ENCODE peak calls at places on chromosomes 7 and 10, in ten cellular contexts. Y is uterus, O is HCT116, L is left ventricle myocardium inferior, M is cardiac muscle cell, S is transverse colon, D is neural progenitor cell, C is thoracic aorta, V is A549, T is breast epithelium. J is an unnamed sample. For H3K9me3, the result is how much of the 10 kb centered on the place peaks cover.

GRCh38 chr7:36630112-36630650 is 94.1 kb downstream of the AOAH start:
- DNase-seq in Y (no peak), O (no peak), L (no peak), M (no peak), S (no peak), D (no peak), C (no peak), V (no peak), T (no peak), J (no peak)

GRCh38 chr7:50092579-50093411 is at the start of gene ZPBP:
- DNase-seq in Y (no peak), O (peak), L (peak), M (peak), S (no peak), D (peak), C (no peak), V (no peak), T (no peak), J (no peak)

GRCh38 chr7:92767427-92767826 is 68.9 kb downstream of the CDK6 start:
- DNase-seq in Y (no peak), O (no peak), L (no peak), M (peak), S (no peak), D (no peak), C (no peak), V (no peak), T (no peak), J (no peak)

GRCh38 chr10:74453151-74453550 is 302.1 kb downstream of the ADK start:
- DNase-seq in Y (no peak), O (no peak), L (no peak), M (no peak), S (no peak), D (no peak), C (no peak), V (no peak), T (no peak), J (no peak)

GRCh38 chr10:44859546-44860285 is 51.4 kb upstream of the TMEM72 start:
- DNase-seq in Y (no peak), O (no peak), L (no peak), M (no peak), S (no peak), D (no peak), C (no peak), V (no peak), T (no peak), J (no peak)

GRCh38 chr10:118300266-118300665 is 41.9 kb downstream of the FAM204A start:
- DNase-seq in Y (no peak), O (no peak), L (no peak), M (no peak), S (no peak), D (no peak), C (no peak), V (no peak), T (no peak), J (no peak)

GRCh38 chr10:44733743-44734488 is 177.2 kb upstream of the TMEM72 start:
- DNase-seq in Y (no peak), O (no peak), L (no peak), M (no peak), S (no peak), D (peak), C (no peak), V (no peak), T (no peak), J (no peak)

GRCh38 chr10:68406111-68406814 is 814 bp downstream of the RUFY2 start:
- DNase-seq in Y (no peak), O (no peak), L (peak), M (peak), S (peak), D (peak), C (no peak), V (peak), T (no peak), J (peak)

GRCh38 chr7:49660976-49661375 is 112.5 kb upstream of the VWC2 start:
- DNase-seq in Y (no peak), O (no peak), L (no peak), M (no peak), S (no peak), D (no peak), C (no peak), V (no peak), T (no peak), J (no peak)

GRCh38 chr7:25926009-25926408 is 226.0 kb upstream of the NFE2L3 start:
- DNase-seq in Y (no peak), O (peak), L (no peak), M (peak), S (peak), D (no peak), C (no peak), V (no peak), T (no peak), J (no peak)

GRCh38 chr10:105398202-105398601 is 757.1 kb downstream of the SORCS3 start:
- DNase-seq in Y (no peak), O (no peak), L (peak), M (no peak), S (no peak), D (no peak), C (no peak), V (no peak), T (no peak), J (no peak)

GRCh38 chr7:139109188-139109982 is at the start of gene ZC3HAV1:
- DNase-seq in Y (peak), O (peak), L (peak), M (peak), S (peak), D (peak), C (peak), V (peak), T (peak), J (no peak)

GRCh38 chr10:11036424-11037011 is 18.8 kb downstream of the CELF2 start:
- DNase-seq in Y (peak), O (no peak), L (no peak), M (peak), S (peak), D (peak), C (no peak), V (peak), T (no peak), J (no peak)

GRCh38 chr10:112562122-112562521 is 115.1 kb downstream of the VTI1A start:
- DNase-seq in Y (no peak), O (no peak), L (no peak), M (no peak), S (no peak), D (no peak), C (no peak), V (no peak), T (no peak), J (no peak)

GRCh38 chr10:96450514-96451207 is 63.1 kb downstream of the TLL2 start:
- DNase-seq in Y (no peak), O (no peak), L (no peak), M (no peak), S (no peak), D (peak), C (no peak), V (no peak), T (no peak), J (peak)

GRCh38 chr10:68301790-68302502 is 29.9 kb upstream of the HNRNPH3 start:
- DNase-seq in Y (no peak), O (peak), L (no peak), M (peak), S (no peak), D (peak), C (no peak), V (peak), T (no peak), J (no peak)

GRCh38 chr7:120873367-120873766 is 15.4 kb upstream of the TSPAN12 start:
- DNase-seq in Y (no peak), O (no peak), L (no peak), M (no peak), S (no peak), D (peak), C (no peak), V (no peak), T (no peak), J (no peak)

GRCh38 chr10:59949608-59950007 is 43.3 kb upstream of the CCDC6 start:
- DNase-seq in Y (no peak), O (no peak), L (no peak), M (no peak), S (no peak), D (no peak), C (no peak), V (no peak), T (no peak), J (no peak)

GRCh38 chr7:116273918-116274301 is 63.6 kb downstream of the TES start:
- DNase-seq in Y (no peak), O (no peak), L (no peak), M (no peak), S (no peak), D (peak), C (no peak), V (peak), T (no peak), J (no peak)

GRCh38 chr7:121484089-121484763 is 88.1 kb upstream of the FAM3C start:
- DNase-seq in Y (no peak), O (no peak), L (no peak), M (no peak), S (no peak), D (no peak), C (no peak), V (no peak), T (no peak), J (no peak)

GRCh38 chr7:39650676-39651075 is 27.3 kb downstream of the RALA start:
- DNase-seq in Y (peak), O (no peak), L (peak), M (peak), S (no peak), D (no peak), C (no peak), V (no peak), T (no peak), J (no peak)

GRCh38 chr7:96826089-96826488 is 116.4 kb upstream of the SEM1 start:
- DNase-seq in Y (no peak), O (no peak), L (no peak), M (no peak), S (no peak), D (no peak), C (no peak), V (no peak), T (no peak), J (no peak)

GRCh38 chr7:92179393-92179924 is 517 bp upstream of the LRRD1 start:
- DNase-seq in Y (peak), O (no peak), L (no peak), M (peak), S (no peak), D (peak), C (no peak), V (no peak), T (no peak), J (no peak)

GRCh38 chr10:72794260-72794659 is 99.3 kb upstream of the OIT3 start:
- DNase-seq in Y (no peak), O (no peak), L (no peak), M (peak), S (no peak), D (no peak), C (no peak), V (no peak), T (no peak), J (no peak)

GRCh38 chr10:59968705-59969104 is 62.3 kb upstream of the CCDC6 start:
- DNase-seq in Y (no peak), O (no peak), L (no peak), M (no peak), S (peak), D (no peak), C (no peak), V (no peak), T (no peak), J (no peak)

GRCh38 chr10:88536437-88536836 is 46.7 kb downstream of the RNLS start:
- DNase-seq in Y (no peak), O (no peak), L (no peak), M (no peak), S (no peak), D (no peak), C (no peak), V (no peak), T (no peak), J (no peak)

GRCh38 chr7:105257338-105257737 is 131.4 kb downstream of the SRPK2 start:
- DNase-seq in Y (no peak), O (no peak), L (no peak), M (no peak), S (no peak), D (no peak), C (no peak), V (no peak), T (no peak), J (no peak)

GRCh38 chr10:115936926-115937755 is 335.9 kb downstream of the GFRA1 start:
- DNase-seq in Y (no peak), O (no peak), L (no peak), M (peak), S (no peak), D (no peak), C (no peak), V (no peak), T (no peak), J (no peak)

GRCh38 chr10:52706347-52707070 is 66.1 kb downstream of the MBL2 start:
- DNase-seq in Y (no peak), O (no peak), L (no peak), M (peak), S (no peak), D (no peak), C (no peak), V (no peak), T (no peak), J (no peak)

GRCh38 chr10:63630085-63630927 is 109.1 kb downstream of the REEP3 start:
- DNase-seq in Y (peak), O (peak), L (peak), M (peak), S (peak), D (peak), C (peak), V (peak), T (peak), J (peak)

GRCh38 chr10:32049113-32049512 is 7.1 kb downstream of the KIF5B start:
- DNase-seq in Y (no peak), O (no peak), L (no peak), M (no peak), S (no peak), D (no peak), C (no peak), V (no peak), T (no peak), J (no peak)

GRCh38 chr10:6473430-6473829 is 106.6 kb downstream of the PRKCQ start:
- DNase-seq in Y (no peak), O (no peak), L (no peak), M (no peak), S (peak), D (no peak), C (no peak), V (no peak), T (no peak), J (no peak)

GRCh38 chr10:49138361-49138891 is 4.6 kb upstream of the FAM170B start:
- DNase-seq in Y (no peak), O (no peak), L (peak), M (peak), S (no peak), D (no peak), C (no peak), V (no peak), T (no peak), J (no peak)

GRCh38 chr7:5687936-5688673 is 93.4 kb downstream of the RNF216 start:
- DNase-seq in Y (no peak), O (no peak), L (no peak), M (no peak), S (no peak), D (no peak), C (no peak), V (no peak), T (no peak), J (no peak)

GRCh38 chr7:100483728-100484635 is at the start of gene NYAP1:
- DNase-seq in Y (peak), O (no peak), L (peak), M (peak), S (peak), D (peak), C (no peak), V (peak), T (no peak), J (no peak)

GRCh38 chr7:116316838-116317612 is 106.7 kb downstream of the TES start:
- DNase-seq in Y (peak), O (peak), L (peak), M (peak), S (no peak), D (peak), C (peak), V (peak), T (no peak), J (no peak)

GRCh38 chr7:96224682-96225081 is 97.2 kb downstream of the SLC25A13 start:
- DNase-seq in Y (no peak), O (no peak), L (no peak), M (peak), S (no peak), D (peak), C (no peak), V (no peak), T (no peak), J (peak)

GRCh38 chr10:119323085-119323670 is 115.8 kb downstream of the GRK5 start:
- DNase-seq in Y (no peak), O (no peak), L (no peak), M (no peak), S (no peak), D (no peak), C (no peak), V (no peak), T (no peak), J (no peak)

GRCh38 chr10:128210215-128211063 is 84.2 kb upstream of the MKI67 start:
- DNase-seq in Y (peak), O (peak), L (peak), M (peak), S (peak), D (peak), C (no peak), V (peak), T (peak), J (peak)

GRCh38 chr10:127832456-127832855 is 60.3 kb downstream of the CLRN3 start:
- DNase-seq in Y (no peak), O (no peak), L (no peak), M (peak), S (no peak), D (no peak), C (no peak), V (no peak), T (no peak), J (no peak)

DNA sequence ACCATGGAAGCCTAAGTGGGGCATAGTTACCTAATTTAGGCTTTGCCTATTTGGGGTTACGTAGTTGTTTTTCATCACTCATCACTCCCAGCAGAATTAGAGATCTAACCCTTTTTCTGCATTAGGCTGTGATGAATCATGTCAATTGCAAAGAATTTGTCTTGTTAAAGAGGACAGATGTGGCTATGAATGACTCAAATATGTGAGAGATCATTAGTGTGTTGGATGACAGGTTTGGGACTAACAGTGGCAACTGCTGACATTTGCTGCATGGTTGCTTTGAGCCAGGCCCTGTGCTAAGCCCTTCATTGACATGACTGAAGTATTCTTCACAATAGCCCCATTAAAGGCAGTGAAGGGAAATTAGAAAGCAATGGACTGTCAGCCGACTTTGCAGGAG is 83.4 kb upstream of the BMPER start:
- DNase-seq in Y (no peak), O (no peak), L (no peak), M (no peak), S (no peak), D (peak), C (no peak), V (no peak), T (no peak), J (no peak)
- H3K9me3 ChIP-seq in Y (under half), O (under half), L (under half), M (under half), S (under half), D (under half), C (under half), V (under half), T (under half), J (under half)

GRCh38 chr7:27198871-27199801 is 755 bp downstream of the HOXA13 start:
- DNase-seq in Y (no peak), O (no peak), L (no peak), M (peak), S (no peak), D (peak), C (no peak), V (peak), T (no peak), J (no peak)
- H3K4me3 ChIP-seq in Y (peak), O (peak), L (peak), M (peak), S (peak), D (peak), C (peak), V (peak), T (peak), J (peak)

GRCh38 chr10:24891823-24892222 is 60.6 kb downstream of the PRTFDC1 start:
- DNase-seq in Y (no peak), O (peak), L (no peak), M (peak), S (no peak), D (no peak), C (no peak), V (no peak), T (no peak), J (no peak)

GRCh38 chr10:24894728-24895127 is 57.7 kb downstream of the PRTFDC1 start:
- DNase-seq in Y (no peak), O (no peak), L (no peak), M (no peak), S (no peak), D (no peak), C (no peak), V (no peak), T (no peak), J (no peak)

GRCh38 chr10:24897326-24897926 is 55.0 kb downstream of the PRTFDC1 start:
- DNase-seq in Y (no peak), O (peak), L (no peak), M (peak), S (no peak), D (no peak), C (no peak), V (peak), T (no peak), J (no peak)

GRCh38 chr10:24893127-24893526 is 59.3 kb downstream of the PRTFDC1 start:
- DNase-seq in Y (no peak), O (no peak), L (no peak), M (peak), S (no peak), D (no peak), C (no peak), V (no peak), T (no peak), J (no peak)

DNA sequence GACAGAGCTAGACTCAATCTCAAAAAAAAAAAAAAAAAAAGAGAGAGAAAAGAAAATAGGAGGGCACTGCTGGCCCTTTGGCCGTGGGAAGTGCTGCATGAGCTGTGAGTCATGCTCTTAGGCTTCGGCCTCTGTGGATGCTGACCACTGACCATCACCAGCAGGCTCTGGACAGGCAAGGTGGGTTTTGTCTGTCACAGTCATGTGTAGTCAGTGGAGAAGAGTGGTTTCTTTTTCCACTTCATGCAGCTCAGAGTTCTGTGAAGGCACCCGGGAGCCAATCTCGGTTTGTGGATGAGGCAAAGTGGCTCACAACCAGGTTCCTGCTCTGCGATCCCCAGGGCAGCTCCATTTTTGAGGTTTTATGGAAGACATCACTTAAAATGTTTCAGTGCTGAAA is 58.1 kb downstream of the PRTFDC1 start:
- DNase-seq in Y (no peak), O (no peak), L (no peak), M (peak), S (no peak), D (no peak), C (no peak), V (no peak), T (no peak), J (no peak)
- H3K27ac ChIP-seq in Y (no peak), O (no peak), L (no peak), M (no peak), S (no peak), D (no peak), C (no peak), V (no peak), T (no peak), J (no peak)

DNA sequence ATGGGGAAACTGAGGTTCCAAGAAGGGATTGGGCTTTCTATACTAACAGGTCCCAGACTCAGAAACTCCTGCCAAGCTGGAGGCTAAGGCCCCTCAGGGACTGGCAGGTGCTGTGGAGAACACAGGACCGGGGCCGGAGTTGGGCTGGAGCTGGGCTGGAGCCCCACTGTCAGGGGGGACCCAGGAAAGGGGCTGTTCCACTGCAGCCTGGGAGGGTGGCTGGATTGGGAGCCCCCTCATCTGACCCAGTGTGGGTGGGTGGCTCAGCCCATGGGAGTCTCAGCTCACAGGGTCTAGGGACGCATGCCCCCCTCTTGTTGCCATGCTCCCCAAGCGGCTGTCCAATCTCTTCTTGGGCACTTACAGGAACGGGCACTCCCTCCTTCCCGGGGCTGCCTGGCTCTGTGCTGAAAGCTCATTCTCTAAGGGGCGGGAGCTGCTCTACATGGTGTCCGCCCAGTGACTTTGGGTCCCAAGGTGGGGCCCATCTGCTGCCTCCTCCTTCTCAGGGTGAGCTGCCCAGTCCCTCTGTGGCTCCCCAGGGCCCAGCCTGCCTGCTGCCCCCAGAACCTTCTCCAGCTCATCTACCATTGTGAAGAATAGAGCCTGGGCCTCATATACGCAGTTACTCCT is 126.5 kb downstream of the MYL10 start:
- DNase-seq in Y (no peak), O (no peak), L (no peak), M (no peak), S (no peak), D (no peak), C (no peak), V (no peak), T (no peak), J (no peak)
- H3K9me3 ChIP-seq in Y (under half), O (under half), L (under half), M (under half), S (under half), D (under half), C (under half), V (under half), T (under half), J (under half)

J was measured in iPS DF 6.9.